ENCODE peak calls at places on chromosomes 7 and 10, in seven cellular contexts. A, N, F, S, G, M and J are unnamed samples.

GRCh38 chr7:155653773-155654172 is 9.3 kb downstream of the RBM33 start:
- DNase-seq in A (no peak), N (peak), F (no peak), S (no peak), G (no peak), M (no peak), J (no peak)

GRCh38 chr7:20545016-20545415 is 70.5 kb upstream of the ABCB5 start:
- DNase-seq in A (no peak), N (no peak), F (no peak), S (no peak), G (no peak), M (no peak), J (no peak)

GRCh38 chr7:150357277-150357676 is 11.3 kb upstream of the REPIN1 start:
- DNase-seq in A (peak), N (no peak), F (no peak), S (no peak), G (no peak), M (no peak), J (no peak)

GRCh38 chr10:132638130-132638515 is 100.5 kb downstream of the INPP5A start:
- DNase-seq in A (peak), N (no peak), F (peak), S (no peak), G (no peak), M (peak), J (peak)

GRCh38 chr7:110204527-110204926 is 886.4 kb upstream of the LRRN3 start:
- DNase-seq in A (no peak), N (no peak), F (no peak), S (no peak), G (no peak), M (no peak), J (no peak)

GRCh38 chr10:80513106-80513505 is 24.6 kb upstream of the SH2D4B start:
- DNase-seq in A (peak), N (no peak), F (no peak), S (no peak), G (no peak), M (no peak), J (no peak)

GRCh38 chr10:118583611-118584010 is 11.8 kb downstream of the PRLHR start:
- DNase-seq in A (no peak), N (no peak), F (no peak), S (no peak), G (no peak), M (no peak), J (no peak)

GRCh38 chr7:116786791-116787443 is 75.5 kb upstream of the CAPZA2 start:
- DNase-seq in A (no peak), N (no peak), F (no peak), S (no peak), G (peak), M (no peak), J (peak)

GRCh38 chr7:70143089-70144044 is 545.1 kb downstream of the AUTS2 start:
- DNase-seq in A (no peak), N (no peak), F (no peak), S (no peak), G (no peak), M (no peak), J (no peak)

GRCh38 chr10:33539137-33539536 is 204.7 kb upstream of the NRP1 start:
- DNase-seq in A (no peak), N (no peak), F (no peak), S (no peak), G (no peak), M (no peak), J (no peak)

GRCh38 chr10:131743190-131744151 is 157.3 kb upstream of the PPP2R2D start:
- DNase-seq in A (no peak), N (no peak), F (no peak), S (no peak), G (no peak), M (no peak), J (no peak)

GRCh38 chr7:154794147-154794780 is 208.7 kb downstream of the PAXIP1 start:
- DNase-seq in A (no peak), N (no peak), F (no peak), S (no peak), G (no peak), M (no peak), J (no peak)

GRCh38 chr7:115533785-115534184 is 496.8 kb downstream of the TFEC start:
- DNase-seq in A (no peak), N (no peak), F (no peak), S (no peak), G (no peak), M (no peak), J (no peak)

GRCh38 chr10:123007558-123008378 is 827 bp downstream of the IKZF5 start:
- DNase-seq in A (peak), N (peak), F (peak), S (peak), G (peak), M (no peak), J (peak)

GRCh38 chr7:45149606-45150005 is 8.0 kb upstream of the RAMP3 start:
- DNase-seq in A (peak), N (no peak), F (no peak), S (no peak), G (no peak), M (no peak), J (no peak)

GRCh38 chr7:45153238-45153637 is 4.4 kb upstream of the RAMP3 start:
- DNase-seq in A (peak), N (peak), F (no peak), S (no peak), G (no peak), M (no peak), J (no peak)

GRCh38 chr7:45150199-45150598 is 7.4 kb upstream of the RAMP3 start:
- DNase-seq in A (peak), N (peak), F (no peak), S (no peak), G (no peak), M (no peak), J (no peak)

GRCh38 chr7:45151131-45151684 is 6.4 kb upstream of the RAMP3 start:
- DNase-seq in A (peak), N (peak), F (no peak), S (no peak), G (no peak), M (no peak), J (no peak)

DNA sequence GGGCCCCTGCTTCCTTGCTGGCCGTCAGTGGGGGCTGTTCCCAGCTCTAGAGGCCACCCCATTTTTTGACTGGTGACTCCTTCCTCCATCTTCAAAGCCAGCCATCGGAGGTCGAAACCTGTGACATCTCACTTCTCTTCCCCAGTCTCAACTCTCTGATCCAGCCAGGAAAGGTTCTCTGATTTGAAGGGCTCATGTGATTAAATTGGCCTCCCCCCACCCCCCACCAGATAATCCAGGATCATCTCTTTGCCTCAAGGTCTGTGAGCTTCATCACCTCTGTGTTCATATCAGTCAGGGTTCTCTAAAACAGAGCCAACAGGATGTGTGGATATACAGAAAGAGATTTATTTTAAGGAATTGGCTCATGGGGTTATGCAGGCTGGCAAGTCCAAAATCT is 5.6 kb upstream of the RAMP3 start:
- DNase-seq in A (no peak), N (peak), F (no peak), S (no peak), G (no peak), M (no peak), J (no peak)
- TF ChIP-seq POLR2A in A (no peak), N (no peak), F (no peak), S (no peak), G (no peak), M (no peak), J (no peak)

DNA sequence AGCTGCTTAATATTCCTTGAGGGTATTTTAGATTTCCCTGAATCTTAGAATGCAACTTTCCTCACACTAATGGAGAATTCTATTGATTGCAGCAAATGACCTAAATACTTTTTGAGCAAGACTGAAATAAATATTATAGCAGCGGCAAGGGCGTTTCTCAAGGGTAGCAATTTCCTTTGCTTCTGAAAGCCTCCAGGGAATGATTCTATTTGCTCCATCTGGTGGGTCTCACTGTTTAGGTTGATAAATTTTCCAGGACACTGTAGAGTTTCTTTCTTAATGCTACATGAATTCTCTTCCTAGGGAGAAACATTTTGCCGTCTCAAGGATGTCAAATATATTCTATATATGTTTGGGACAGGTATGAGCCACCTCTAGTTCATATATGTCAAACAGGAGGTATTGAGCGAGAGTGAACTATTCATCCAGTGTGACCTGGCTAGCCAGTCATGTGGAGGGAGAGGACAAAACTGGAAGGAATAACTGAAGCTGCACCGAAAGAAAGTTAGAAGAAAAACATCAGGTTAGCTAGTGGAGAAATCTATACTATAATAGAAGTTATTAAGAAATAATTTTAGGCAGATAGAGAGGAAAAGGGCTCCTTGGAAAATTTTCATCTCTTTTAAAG is 57.9 kb upstream of the FZD8 start:
- DNase-seq in A (no peak), N (no peak), F (no peak), S (no peak), G (no peak), M (no peak), J (no peak)
- TF ChIP-seq POLR2A in A (no peak), N (no peak), F (no peak), S (no peak), G (no peak), M (no peak), J (no peak)

GRCh38 chr7:100680589-100681271 is 7.2 kb downstream of the GNB2 start:
- DNase-seq in A (peak), N (no peak), F (peak), S (no peak), G (no peak), M (no peak), J (peak)
- TF ChIP-seq POLR2A in A (no peak), N (no peak), F (no peak), S (no peak), G (no peak), M (no peak), J (no peak)

GRCh38 chr7:94001396-94001795 is 2.8 kb downstream of the BET1 start:
- DNase-seq in A (no peak), N (no peak), F (no peak), S (no peak), G (no peak), M (no peak), J (no peak)

GRCh38 chr7:94005753-94006152 is 1.6 kb upstream of the BET1 start:
- DNase-seq in A (no peak), N (no peak), F (no peak), S (no peak), G (no peak), M (no peak), J (no peak)

GRCh38 chr7:94008537-94008936 is 4.4 kb upstream of the BET1 start:
- DNase-seq in A (no peak), N (no peak), F (no peak), S (no peak), G (no peak), M (no peak), J (no peak)

GRCh38 chr7:94003446-94004023 is 620 bp downstream of the BET1 start:
- DNase-seq in A (no peak), N (no peak), F (no peak), S (peak), G (peak), M (no peak), J (no peak)

DNA sequence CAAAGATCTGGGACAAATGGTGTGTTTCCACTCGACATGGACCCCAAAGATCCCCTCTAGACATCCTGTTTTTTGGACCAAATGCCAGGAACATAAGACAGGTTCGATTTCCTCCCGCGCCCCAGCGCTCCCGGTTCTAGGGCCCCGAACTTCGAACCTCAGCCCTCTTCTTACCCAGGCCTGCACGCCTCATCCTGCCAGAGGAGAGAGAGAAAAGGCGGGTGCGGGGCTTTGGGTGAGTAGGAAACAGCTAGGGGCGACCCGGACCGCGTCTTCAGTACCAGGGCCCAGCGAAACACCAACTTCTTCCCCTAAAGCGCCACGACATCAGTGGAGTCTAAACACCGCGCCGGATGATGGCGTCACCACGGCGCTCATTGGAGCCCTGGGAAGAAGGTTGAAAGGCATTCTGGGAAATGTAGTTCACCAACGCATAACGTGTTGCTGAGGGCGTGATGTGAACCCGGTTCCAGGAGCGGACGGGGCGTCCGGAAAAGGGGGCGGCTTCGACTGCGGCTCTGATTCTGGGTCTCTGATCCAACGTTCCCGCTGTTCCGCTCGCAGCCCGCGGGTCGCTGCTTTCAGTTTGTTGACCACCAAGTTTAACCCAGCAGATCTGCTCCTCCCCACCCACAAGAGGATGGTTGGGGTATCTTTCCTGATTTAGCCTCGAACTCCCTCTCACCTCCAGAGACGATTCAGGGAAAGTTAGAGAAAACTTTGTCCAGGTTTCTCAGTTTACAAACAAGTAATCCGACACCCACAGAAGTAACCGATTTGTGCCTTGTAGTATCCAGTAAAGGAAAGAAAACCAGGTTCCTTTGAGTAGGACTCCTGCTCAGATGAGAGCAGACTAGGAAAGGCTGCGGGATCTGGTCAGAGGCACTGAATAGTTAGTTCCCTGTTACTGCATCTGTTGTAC is at the start of gene BET1:
- DNase-seq in A (peak), N (peak), F (peak), S (peak), G (peak), M (peak), J (peak)
- TF ChIP-seq POLR2A in A (peak), N (peak), F (peak), S (peak), G (peak), M (peak), J (peak)

GRCh38 chr10:102009801-102010425 is 46.1 kb downstream of the ARMH3 start:
- DNase-seq in A (no peak), N (peak), F (peak), S (peak), G (peak), M (peak), J (peak)
- TF ChIP-seq POLR2A in A (no peak), N (no peak), F (no peak), S (no peak), G (no peak), M (no peak), J (no peak)

GRCh38 chr7:24793982-24794648 is 36.9 kb upstream of the GSDME start:
- DNase-seq in A (no peak), N (no peak), F (no peak), S (no peak), G (no peak), M (no peak), J (no peak)
- TF ChIP-seq POLR2A in A (no peak), N (no peak), F (no peak), S (no peak), G (no peak), M (no peak), J (no peak)

GRCh38 chr10:22436526-22436892 is 91.2 kb downstream of the SPAG6 start:
- DNase-seq in A (no peak), N (peak), F (no peak), S (no peak), G (no peak), M (no peak), J (no peak)

GRCh38 chr10:22437620-22438588 is 92.6 kb downstream of the SPAG6 start:
- DNase-seq in A (no peak), N (peak), F (peak), S (peak), G (peak), M (no peak), J (no peak)

GRCh38 chr10:22435650-22436049 is 90.4 kb downstream of the SPAG6 start:
- DNase-seq in A (peak), N (no peak), F (peak), S (no peak), G (no peak), M (no peak), J (peak)

GRCh38 chr10:22438714-22439113 is 93.4 kb downstream of the SPAG6 start:
- DNase-seq in A (no peak), N (no peak), F (no peak), S (no peak), G (no peak), M (no peak), J (no peak)

DNA sequence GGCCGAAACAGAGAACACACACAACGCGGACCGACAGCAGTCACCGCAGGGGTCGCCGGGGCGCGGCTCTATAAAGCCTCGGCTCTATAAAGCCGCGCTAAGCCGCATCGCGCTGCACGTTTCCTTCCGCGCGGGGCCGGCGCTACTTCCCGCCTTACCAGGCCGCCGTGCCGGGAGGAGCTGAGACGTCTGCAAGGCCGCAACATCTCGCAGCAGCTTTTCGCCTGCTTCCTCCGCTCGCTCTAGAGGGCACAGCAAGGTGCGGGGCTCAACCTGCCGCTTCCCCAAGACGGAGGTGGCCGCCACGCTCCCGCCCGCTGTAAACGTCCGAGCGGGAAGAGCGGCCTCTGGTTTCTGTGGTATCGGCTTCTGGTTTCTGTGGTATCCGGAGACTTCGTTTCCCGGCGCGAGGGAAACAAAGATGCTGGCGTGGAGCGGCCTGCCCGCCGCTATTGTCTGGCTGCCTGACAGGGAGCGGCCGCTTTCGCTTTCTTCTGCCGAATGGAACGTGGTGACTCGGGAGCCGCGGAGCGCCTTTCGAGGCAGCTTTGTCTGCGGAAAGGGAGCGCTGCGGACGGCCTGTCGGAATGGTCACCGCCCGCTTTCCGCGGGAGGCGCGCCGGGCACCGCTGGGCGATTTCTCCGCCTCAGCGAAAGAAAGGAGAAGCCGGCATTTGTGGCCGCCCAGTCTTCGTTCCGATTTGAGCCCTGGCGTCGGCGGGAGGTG is 91.8 kb downstream of the SPAG6 start:
- DNase-seq in A (peak), N (peak), F (peak), S (peak), G (peak), M (peak), J (peak)
- TF ChIP-seq POLR2A in A (peak), N (peak), F (peak), S (peak), G (no peak), M (peak), J (peak)

DNA sequence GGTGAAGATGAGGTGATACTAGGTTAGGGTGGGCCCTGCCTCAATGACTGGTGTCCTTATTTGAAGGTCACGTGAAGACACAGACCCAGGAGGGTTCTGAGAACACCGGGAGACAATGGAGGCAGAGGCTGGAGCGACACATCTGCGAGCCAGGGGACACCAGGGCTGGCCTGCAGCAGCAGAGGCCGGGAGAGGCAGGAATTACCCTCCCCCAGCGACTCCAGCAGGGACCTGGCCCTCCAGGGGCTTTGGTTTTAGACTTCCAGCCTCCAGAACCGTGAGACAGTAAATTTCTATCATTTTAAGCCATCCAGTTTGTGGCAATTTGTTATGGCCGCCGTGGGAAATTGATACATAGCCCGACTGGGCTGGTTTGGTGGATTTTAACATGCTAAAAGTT is 152.2 kb downstream of the DNAJB6 start:
- DNase-seq in A (peak), N (no peak), F (no peak), S (no peak), G (no peak), M (no peak), J (no peak)
- TF ChIP-seq POLR2A in A (no peak), N (no peak), F (no peak), S (no peak), G (no peak), M (no peak), J (no peak)

DNA sequence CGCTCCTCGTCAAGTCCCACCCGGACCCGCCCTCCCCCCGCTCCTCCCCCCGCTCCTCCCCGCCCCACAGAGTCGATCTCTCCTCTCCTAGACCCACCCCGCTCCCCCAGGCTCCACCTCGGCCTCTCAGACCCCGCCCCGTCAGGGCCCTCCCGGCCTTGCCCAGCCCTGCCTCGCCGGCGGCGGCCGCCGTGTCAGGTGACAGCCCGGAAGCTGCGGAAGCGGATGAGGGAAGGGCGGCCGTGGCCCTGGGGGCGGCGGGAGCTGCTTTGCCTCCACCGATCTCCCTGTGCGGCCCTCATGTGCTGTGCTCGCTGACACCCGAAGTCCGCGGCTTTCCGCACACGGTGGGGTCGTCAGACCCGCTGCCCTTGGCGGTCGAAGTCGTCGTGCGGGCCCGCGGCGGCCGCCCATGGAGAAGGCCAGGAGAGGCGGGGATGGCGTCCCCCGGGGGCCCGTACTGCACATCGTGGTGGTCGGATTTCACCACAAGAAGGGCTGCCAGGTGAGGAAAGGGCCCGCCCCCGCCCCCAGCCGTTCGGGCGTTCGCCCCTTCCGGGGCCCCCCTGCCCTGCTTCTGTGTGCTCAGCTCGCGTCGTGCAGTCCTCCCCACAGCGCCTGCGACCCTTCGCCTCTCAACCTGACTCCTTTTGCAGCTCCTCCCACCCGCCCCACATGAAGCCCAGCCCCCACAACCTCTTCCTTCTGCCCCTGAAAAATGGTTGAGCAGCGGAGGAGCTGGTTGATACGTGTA is at the start of gene AVL9:
- DNase-seq in A (peak), N (peak), F (peak), S (peak), G (peak), M (peak), J (peak)
- TF ChIP-seq POLR2A in A (peak), N (peak), F (peak), S (peak), G (peak), M (peak), J (peak)

GRCh38 chr7:16265184-16265804 is 156.0 kb downstream of the CRPPA start:
- DNase-seq in A (no peak), N (no peak), F (no peak), S (no peak), G (no peak), M (no peak), J (no peak)
- TF ChIP-seq POLR2A in A (no peak), N (no peak), F (no peak), S (no peak), G (no peak), M (no peak), J (no peak)